ENCODE peak calls at places on chromosomes 3 and 15, in eight cellular contexts. J, Y, B, O, D, T, F and Z are unnamed samples.

GRCh38 chr3:175224051-175224450 is 364.9 kb downstream of the NAALADL2 start:
- DNase-seq in B (no peak), O (no peak), Y (no peak), T (no peak), F (no peak), J (no peak), D (peak; percentile 21), Z (peak; percentile 49)

GRCh38 chr3:170814822-170815221 is 55.2 kb downstream of the RPL22L1 start:
- DNase-seq in D (no peak), Y (no peak), F (no peak), O (no peak), T (no peak), J (no peak), B (no peak), Z (no peak)

GRCh38 chr3:72152551-72153476 is 367.9 kb upstream of the PROK2 start:
- DNase-seq in O (no peak), T (no peak), F (peak; percentile 70), B (peak; percentile 84), D (peak; percentile 92), J (peak; percentile 79), Y (no peak), Z (no peak)

GRCh38 chr3:59313365-59313764 is 263.5 kb upstream of the CFAP20DC start:
- DNase-seq in D (peak; percentile 34), B (peak; percentile 50), Y (peak; percentile 63), O (peak; percentile 22), F (peak; percentile 77), J (no peak), T (no peak), Z (peak; percentile 81)

GRCh38 chr3:147409143-147410121 is at the start of gene ZIC1:
- DNase-seq in B (no peak), O (peak; percentile 80), Y (no peak), D (no peak), F (peak; percentile 98), J (peak; percentile 71), T (no peak), Z (no peak)

GRCh38 chr3:123021986-123022510 is 5.5 kb downstream of the SEMA5B start:
- DNase-seq in B (no peak), T (no peak), O (no peak), Y (no peak), F (no peak), D (no peak), J (no peak), Z (no peak)

GRCh38 chr3:159858650-159859049 is 130.0 kb upstream of the IL12A start:
- DNase-seq in O (no peak), F (no peak), D (no peak), Y (no peak), J (no peak), T (no peak), B (no peak), Z (no peak)

GRCh38 chr3:111831840-111832239 is 27.2 kb upstream of the PHLDB2 start:
- DNase-seq in F (no peak), T (no peak), Y (no peak), J (peak; percentile 85), B (no peak), D (no peak), O (no peak), Z (no peak)

GRCh38 chr15:72306211-72306785 is 13.7 kb downstream of the CELF6 start:
- DNase-seq in D (peak; percentile 77), T (no peak), J (peak; percentile 40), F (peak; percentile 70), B (no peak), O (no peak), Y (no peak), Z (peak; percentile 38)

GRCh38 chr15:101804941-101805340 is 1.6 kb downstream of the OR4F6 start:
- DNase-seq in O (no peak), B (no peak), Y (no peak), D (no peak), T (no peak), F (no peak), J (no peak), Z (no peak)

GRCh38 chr3:46883252-46884185 is 6.0 kb downstream of the PTH1R start:
- DNase-seq in F (peak; percentile 34), O (peak; percentile 88), Y (peak; percentile 79), J (peak; percentile 27), D (peak; percentile 35), T (no peak), B (no peak), Z (peak; percentile 54)

DNA sequence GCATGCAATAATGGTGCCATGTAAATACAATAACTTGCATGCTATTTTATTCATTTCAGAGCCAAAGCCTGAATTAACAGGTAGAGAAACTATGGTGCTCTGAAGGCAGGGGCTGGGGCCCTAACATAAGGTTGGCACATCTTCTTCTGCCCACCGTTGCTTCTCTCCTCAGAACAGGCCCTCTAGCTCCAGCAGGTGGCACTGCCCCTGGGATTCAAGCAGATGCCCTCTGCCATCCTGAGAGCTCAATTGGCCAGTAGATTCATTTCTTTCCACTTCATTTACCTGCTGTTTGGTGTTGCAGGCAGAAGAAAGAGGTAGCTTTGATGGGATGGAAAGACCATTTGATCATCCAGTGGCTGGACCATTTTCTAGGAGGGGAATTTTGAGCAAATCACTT is 130.5 kb downstream of the FOXB1 start:
- DNase-seq in Y (no peak), J (no peak), T (no peak), B (no peak), D (no peak), O (no peak), F (no peak), Z (no peak)
- TF ChIP-seq CTCF in Y (peak; percentile 9), J (no peak), T (no peak), B (no peak), D (no peak), O (no peak), F (peak; percentile 26), Z (no peak)

DNA sequence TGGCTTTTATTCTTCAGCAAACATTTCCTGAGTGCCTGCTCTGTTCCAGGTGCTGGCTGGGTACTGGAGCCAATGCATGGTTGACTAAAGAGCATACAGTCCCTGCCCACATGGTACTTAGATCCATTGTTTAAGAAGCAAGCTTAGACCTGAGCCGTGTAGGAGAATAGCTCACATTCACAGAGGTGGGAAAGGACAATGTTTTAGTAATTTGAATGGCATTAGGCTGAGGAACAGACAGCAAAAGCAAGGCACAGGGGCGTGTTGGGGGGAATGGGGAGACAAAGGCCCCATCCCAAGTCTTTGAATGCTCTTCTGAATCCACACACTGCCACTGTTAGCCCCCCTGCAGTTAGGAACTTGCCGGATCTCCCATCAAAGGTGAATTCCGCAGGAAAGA is 388.2 kb upstream of the RGMA start:
- DNase-seq in O (no peak), B (no peak), J (no peak), D (no peak), Y (no peak), F (no peak), T (no peak), Z (no peak)
- TF ChIP-seq CTCF in O (no peak), B (no peak), J (no peak), D (no peak), Y (no peak), F (no peak), T (no peak), Z (no peak)

GRCh38 chr15:98855067-98855814 is 152.4 kb downstream of the PGPEP1L start:
- DNase-seq in O (peak; percentile 25), J (no peak), F (no peak), D (no peak), T (no peak), B (no peak), Y (no peak), Z (no peak)
- TF ChIP-seq CTCF in O (no peak), J (no peak), F (no peak), D (no peak), T (no peak), B (no peak), Y (no peak), Z (no peak)

GRCh38 chr3:2923390-2923789 is 186.8 kb downstream of the IL5RA start:
- DNase-seq in D (no peak), F (no peak), T (no peak), B (no peak), J (no peak), Y (no peak), O (no peak), Z (no peak)

GRCh38 chr3:2920103-2920502 is 190.1 kb downstream of the IL5RA start:
- DNase-seq in B (no peak), O (no peak), Y (no peak), F (no peak), T (no peak), D (no peak), J (no peak), Z (no peak)

GRCh38 chr3:2927252-2927651 is 182.9 kb downstream of the IL5RA start:
- DNase-seq in J (no peak), O (no peak), Y (no peak), B (no peak), T (no peak), F (no peak), D (no peak), Z (no peak)

DNA sequence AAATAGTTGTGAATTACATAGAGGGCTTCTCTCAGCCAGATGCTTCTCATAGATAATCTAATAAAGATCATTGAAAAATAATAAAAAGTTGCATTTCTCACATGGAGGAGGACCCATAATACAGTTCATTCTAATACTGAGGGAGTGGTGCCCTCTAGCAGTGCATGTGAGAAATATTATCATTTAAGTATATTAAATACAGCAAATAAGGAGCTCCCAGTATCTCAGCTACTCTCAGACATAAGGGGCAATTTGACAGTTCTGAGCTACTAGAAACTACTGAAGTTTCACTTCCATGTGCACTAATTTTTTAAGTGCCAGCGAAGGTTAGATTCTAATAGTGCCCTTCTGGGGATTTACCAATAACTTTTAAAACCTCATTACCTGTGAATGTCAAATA is 188.3 kb downstream of the IL5RA start:
- DNase-seq in D (peak; percentile 1), O (no peak), J (peak; percentile 1), F (peak; percentile 23), B (no peak), Y (peak; percentile 38), T (no peak), Z (no peak)
- TF ChIP-seq CTCF in D (peak; percentile 2), O (no peak), J (no peak), F (peak; percentile 30), B (peak; percentile 29), Y (peak; percentile 18), T (peak; percentile 74), Z (no peak)

GRCh38 chr3:155377861-155378260 is 84.4 kb upstream of the STRIT1 start:
- DNase-seq in Y (no peak), J (no peak), F (no peak), B (no peak), O (no peak), T (no peak), D (no peak), Z (no peak)

GRCh38 chr3:155386306-155386705 is 92.8 kb upstream of the STRIT1 start:
- DNase-seq in F (no peak), Y (no peak), B (no peak), D (no peak), O (no peak), J (no peak), T (no peak), Z (no peak)

GRCh38 chr3:155386817-155387403 is 93.4 kb upstream of the STRIT1 start:
- DNase-seq in O (no peak), D (no peak), Y (no peak), J (no peak), F (no peak), T (no peak), B (no peak), Z (no peak)

GRCh38 chr3:155385896-155386295 is 92.4 kb upstream of the STRIT1 start:
- DNase-seq in Y (no peak), O (no peak), J (no peak), F (no peak), D (no peak), T (no peak), B (no peak), Z (no peak)

GRCh38 chr3:155382396-155383042 is 89.0 kb upstream of the STRIT1 start:
- DNase-seq in D (peak; percentile 65), B (peak; percentile 61), J (peak; percentile 51), F (peak; percentile 70), T (peak; percentile 75), O (peak; percentile 92), Y (peak; percentile 87), Z (peak; percentile 88)
- TF ChIP-seq CTCF in D (peak; percentile 85), B (peak; percentile 31), J (peak; percentile 88), F (peak; percentile 93), T (peak; percentile 87), O (peak; percentile 22), Y (peak; percentile 84), Z (peak; percentile 68)

GRCh38 chr3:171862993-171863521 is 19.9 kb downstream of the TMEM212 start:
- DNase-seq in Y (no peak), J (peak; percentile 74), O (no peak), F (peak; percentile 73), D (peak; percentile 87), B (no peak), T (no peak), Z (no peak)
- TF ChIP-seq CTCF in Y (no peak), J (no peak), O (no peak), F (no peak), D (no peak), B (no peak), T (no peak), Z (no peak)